ENCODE peak calls at places on chromosomes 4 and X, in four cellular contexts. H is lower leg skin, A is gastrocnemius medialis, W is uterus. Y is an unnamed sample.

GRCh38 chr4:129901205-129901604 is 805.3 kb downstream of the C4orf33 start:
- DNase-seq in H (no peak), A (no peak), W (no peak), Y (no peak)

GRCh38 chr4:185112104-185112503 is 31.0 kb upstream of the SLC25A4 start:
- DNase-seq in H (no peak), A (peak), W (peak), Y (peak)

GRCh38 chrX:130155564-130155963 is 10.1 kb downstream of the AIFM1 start:
- DNase-seq in H (no peak), A (no peak), W (no peak), Y (no peak)

GRCh38 chr4:144962300-144962699 is 135.7 kb downstream of the ANAPC10 start:
- DNase-seq in H (no peak), A (no peak), W (no peak), Y (no peak)

GRCh38 chr4:121449416-121449815 is 68.6 kb upstream of the QRFPR start:
- DNase-seq in A (no peak), W (no peak), H (no peak), Y (no peak)

GRCh38 chr4:65645185-65645584 is 25.1 kb downstream of the EPHA5 start:
- DNase-seq in H (no peak), A (no peak), W (no peak), Y (no peak)

GRCh38 chr4:107843394-107843793 is 18.7 kb downstream of the SGMS2 start:
- DNase-seq in W (no peak), A (no peak), H (no peak), Y (no peak)

GRCh38 chr4:57777871-57778270 is 667.7 kb upstream of the IGFBP7 start:
- DNase-seq in A (no peak), W (no peak), H (no peak), Y (no peak)

GRCh38 chrX:154751669-154752271 is 893 bp upstream of the GAB3 start:
- DNase-seq in W (no peak), H (no peak), A (no peak), Y (no peak)

GRCh38 chr4:72084587-72085011 is 52.8 kb downstream of the NPFFR2 start:
- DNase-seq in W (no peak), A (no peak), H (no peak), Y (no peak)

GRCh38 chr4:71261001-71261400 is 77.8 kb upstream of the SLC4A4 start:
- DNase-seq in A (no peak), W (no peak), H (no peak), Y (no peak)

GRCh38 chrX:120358687-120359086 is 3.2 kb upstream of the ATP1B4 start:
- DNase-seq in W (no peak), A (no peak), H (no peak), Y (peak)

GRCh38 chrX:151985955-151986354 is 11.5 kb upstream of the GABRE start:
- DNase-seq in W (no peak), A (no peak), H (peak), Y (no peak)

GRCh38 chrX:47568656-47569295 is 7.8 kb downstream of the ARAF start:
- DNase-seq in H (no peak), A (no peak), W (no peak), Y (no peak)

GRCh38 chr4:82044141-82044993 is 329.4 kb downstream of the HNRNPD start:
- DNase-seq in A (peak), W (peak), H (peak), Y (no peak)

GRCh38 chr4:119313237-119313636 is 8.7 kb downstream of the FABP2 start:
- DNase-seq in W (no peak), A (no peak), H (no peak), Y (no peak)

GRCh38 chrX:148310402-148311200 is 189.8 kb upstream of the AFF2 start:
- DNase-seq in H (no peak), A (no peak), W (no peak), Y (no peak)

GRCh38 chr4:86816463-86817107 is 32.6 kb downstream of the SLC10A6 start:
- DNase-seq in H (peak), A (peak), W (peak), Y (no peak)

DNA sequence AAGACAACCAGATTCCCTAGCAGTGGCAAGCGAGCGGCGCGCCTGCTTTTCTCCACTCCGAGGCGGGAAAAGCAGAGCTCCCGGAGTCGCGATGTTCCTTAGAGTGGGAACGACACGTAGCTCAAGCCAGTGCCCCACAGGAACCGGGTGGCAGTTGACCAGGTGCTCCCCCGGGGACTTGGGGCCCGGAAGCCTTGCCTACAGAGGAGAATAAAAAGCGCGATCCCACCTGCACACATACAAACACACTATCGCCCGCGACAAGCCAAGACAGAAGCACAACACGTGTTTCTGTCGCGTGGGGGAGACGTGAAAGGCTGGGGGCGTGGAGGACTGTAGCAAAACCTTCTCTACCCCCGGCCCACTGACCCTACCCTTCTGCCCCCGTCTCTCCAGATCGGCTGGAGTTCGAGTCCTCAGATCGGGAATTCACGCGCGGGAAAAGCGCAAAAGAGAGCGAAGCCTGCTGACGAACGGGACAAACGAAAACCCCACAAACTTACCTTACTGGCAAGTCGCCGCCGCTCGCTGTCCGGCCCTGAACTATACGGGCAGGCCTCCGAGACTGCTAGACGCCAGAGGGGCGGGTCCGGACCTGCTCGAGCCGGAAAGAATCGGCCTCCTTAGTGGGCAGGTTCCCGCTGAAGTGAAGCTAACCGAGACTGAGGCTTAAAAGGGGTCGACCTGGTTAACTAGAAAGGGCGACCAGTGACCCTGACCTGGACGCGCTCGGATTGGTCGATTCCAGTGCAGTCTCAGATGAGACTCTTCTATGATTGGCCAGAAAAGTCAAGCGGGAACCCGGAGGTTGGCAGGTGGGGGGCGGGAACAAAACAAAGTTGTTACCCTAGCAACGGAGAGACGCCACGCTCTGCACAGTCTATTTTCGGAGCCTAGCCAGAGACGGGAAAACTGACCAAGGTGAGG is at the start of the genes DNAAF6 and NUP62CL:
- DNase-seq in W (peak), A (no peak), H (no peak), Y (peak)
- TF ChIP-seq POLR2A in W (no peak), A (no peak), H (no peak), Y (no peak)

DNA sequence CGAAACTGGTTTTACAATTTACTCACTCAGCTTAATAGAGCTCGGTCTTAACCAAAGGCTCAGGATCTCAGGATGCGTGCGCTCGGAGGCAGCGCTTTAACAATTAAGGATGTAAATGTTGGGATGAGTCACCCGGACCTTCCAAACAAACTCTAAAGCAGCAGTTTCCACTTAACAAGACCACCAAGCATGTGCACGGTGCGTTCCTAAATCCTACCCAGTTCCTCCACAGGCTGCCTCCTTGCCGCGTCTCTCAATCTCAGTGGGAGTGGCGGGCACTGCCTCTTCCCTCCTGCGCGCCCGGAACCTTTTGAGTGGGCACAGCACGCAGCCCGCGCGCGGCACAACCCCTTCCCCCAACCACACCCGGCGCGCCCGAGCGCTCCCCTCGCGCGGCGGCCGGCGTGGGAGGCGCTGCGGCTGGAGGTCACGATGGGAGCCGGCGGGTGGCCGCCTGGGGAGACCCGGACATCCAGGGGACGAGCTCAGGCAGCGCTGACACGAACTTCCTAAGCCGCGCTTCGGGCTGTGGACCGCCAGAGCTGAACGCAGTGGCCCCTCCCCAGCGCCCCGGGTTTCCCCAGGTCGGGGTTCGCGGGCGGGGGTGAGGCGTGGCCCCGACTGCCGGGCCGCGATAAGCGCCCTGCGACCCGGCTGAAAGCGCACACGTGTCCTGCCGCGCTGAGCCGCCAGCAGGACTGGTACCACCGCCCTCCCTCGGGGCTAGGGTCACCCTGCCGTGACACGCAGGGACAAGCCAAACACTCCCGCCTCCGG is at the start of gene ABCG2:
- DNase-seq in W (peak), A (no peak), H (no peak), Y (no peak)
- TF ChIP-seq POLR2A in W (no peak), A (no peak), H (no peak), Y (peak)

GRCh38 chrX:103063918-103064434 is at the start of gene BEX1:
- DNase-seq in A (no peak), W (peak), H (no peak), Y (no peak)
- TF ChIP-seq POLR2A in A (no peak), W (peak), H (no peak), Y (no peak)

GRCh38 chrX:25013593-25014365 is 2.0 kb downstream of the ARX start:
- DNase-seq in W (no peak), A (no peak), H (no peak), Y (no peak)

GRCh38 chrX:25014366-25014838 is 1.4 kb downstream of the ARX start:
- DNase-seq in A (no peak), W (no peak), H (no peak), Y (no peak)

GRCh38 chrX:25016938-25017598 is 1.3 kb upstream of the ARX start:
- DNase-seq in H (no peak), A (no peak), W (no peak), Y (no peak)

GRCh38 chrX:25016361-25016671 is 551 bp upstream of the ARX start:
- DNase-seq in W (no peak), A (no peak), H (no peak), Y (no peak)

DNA sequence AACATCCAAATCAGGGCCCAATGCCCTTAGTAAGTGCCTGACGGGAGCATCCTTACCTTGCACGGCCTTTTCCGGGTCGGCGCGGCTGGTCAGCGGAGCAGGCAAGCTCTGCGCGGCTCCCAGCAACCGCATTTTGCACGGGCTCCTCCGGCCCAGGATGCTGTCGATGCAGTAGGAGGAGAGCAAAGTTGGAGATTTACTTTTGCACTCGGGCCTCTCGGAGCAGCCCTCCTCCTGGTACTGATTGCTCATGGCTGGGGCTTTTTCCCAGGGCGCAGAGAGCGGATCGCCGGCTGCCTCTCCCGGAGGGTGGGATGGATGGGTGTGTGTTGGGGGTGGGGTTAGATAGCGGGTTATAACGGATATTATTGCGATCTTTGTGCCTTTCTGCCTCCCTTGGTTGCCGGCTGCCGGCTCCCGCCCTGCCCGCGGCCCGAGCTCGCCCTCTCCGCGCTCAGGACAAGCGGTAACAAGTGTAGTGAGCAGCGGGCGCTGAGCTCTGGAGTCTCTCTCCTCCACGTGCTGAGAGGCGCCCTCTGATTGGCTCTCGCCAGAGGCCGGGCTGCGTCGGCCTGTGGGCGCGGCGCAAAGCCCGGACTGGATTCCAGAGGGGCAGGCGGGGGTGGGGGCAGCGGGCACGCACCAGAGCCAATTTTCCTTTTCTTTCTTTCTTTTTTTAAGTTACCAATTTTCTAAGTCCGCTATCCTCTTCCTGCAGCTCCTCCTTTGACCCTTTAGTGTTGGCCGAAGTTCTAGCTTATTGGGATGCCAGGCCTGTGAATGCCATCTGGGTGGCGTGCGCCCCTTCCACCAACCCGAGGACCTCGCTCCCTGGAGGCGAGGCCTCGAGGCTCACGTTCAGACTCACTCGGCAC is at the start of gene ARX:
- DNase-seq in H (no peak), A (peak), W (no peak), Y (no peak)
- TF ChIP-seq POLR2A in H (no peak), A (peak), W (no peak), Y (no peak)

DNA sequence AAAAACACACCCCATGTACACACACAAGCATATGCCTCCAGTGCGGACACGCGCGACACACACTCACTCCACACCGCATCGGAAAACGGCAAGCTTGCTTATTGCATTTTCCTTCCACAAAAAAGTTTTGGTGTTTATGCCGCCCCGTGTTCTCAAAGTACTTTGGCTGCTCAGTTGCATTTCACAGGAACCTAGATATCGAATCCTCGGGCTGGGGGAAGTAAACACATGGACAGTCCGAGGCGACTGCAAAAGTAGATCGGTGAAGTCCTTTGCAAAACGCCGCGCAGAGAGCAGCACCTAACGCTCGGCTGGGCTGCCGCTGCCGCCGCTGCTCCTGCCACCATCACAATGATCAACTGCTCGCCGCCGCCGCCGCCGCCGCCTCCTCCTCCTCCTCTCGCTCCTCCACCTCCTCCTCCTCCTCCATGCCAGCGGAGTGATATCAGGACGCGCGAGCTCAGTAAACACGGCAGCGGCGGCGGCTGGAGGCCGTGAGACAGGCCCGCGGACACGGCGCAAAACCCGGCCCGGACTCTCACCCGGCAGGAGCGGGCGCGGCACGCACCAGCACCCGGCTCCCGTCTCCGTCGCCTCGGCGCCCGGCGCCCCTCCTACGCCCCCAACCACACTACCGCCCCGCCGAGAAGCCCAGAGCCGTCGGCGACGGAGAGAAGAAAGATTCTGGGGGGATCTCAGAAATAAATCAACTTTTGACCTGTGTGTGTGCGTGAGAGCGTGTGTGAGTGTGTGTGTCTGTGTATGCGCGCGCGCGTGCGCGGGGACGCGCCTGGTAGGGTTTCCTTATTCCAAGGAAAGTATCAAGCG is at the start of gene MAML3:
- DNase-seq in W (peak), A (peak), H (peak), Y (peak)
- TF ChIP-seq POLR2A in W (peak), A (peak), H (no peak), Y (no peak)

DNA sequence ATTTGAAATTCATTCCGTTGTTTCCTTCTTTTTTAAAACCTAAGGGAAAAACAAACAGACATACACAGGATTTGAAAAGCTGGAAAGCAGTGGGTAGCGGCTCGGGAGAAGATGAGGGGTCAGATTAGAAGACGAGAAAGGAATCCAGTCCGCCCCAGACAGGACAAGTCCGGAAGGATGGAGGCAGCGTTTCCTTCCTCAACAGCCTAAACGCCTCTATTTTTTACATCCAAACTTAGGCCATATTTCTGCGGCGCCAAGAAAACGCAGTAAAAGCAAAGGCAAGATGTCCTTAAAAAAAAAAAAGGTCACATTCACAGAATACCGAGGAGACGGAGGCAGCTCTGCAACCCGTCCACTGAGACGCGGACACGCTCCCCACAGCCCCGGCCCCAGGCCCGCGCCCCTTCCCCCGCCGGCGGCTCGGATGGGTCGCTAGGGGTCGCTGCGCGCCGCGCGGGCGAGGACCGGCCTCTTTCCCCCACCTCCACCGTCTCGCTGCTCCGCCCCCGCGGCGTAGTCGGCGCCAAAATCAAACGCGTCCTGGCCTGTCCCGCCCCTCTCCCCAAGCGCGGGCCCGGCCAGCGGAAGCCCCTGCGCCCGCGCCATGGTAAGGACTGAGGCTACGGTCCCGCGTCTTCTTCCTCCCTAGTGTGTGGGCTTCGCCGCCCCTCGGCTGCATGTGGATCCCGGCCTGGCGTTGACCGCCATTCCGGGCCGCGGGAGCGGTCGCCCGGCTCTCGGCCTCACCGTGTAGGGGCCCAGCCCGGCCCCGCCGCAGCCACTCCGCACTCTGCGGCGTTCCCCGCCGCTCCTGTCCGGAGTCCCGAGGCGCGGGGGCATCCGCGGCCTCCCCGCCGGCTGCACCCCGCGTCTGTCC is at the start of gene MND1:
- DNase-seq in A (peak), H (peak), W (peak), Y (peak)
- TF ChIP-seq POLR2A in A (no peak), H (no peak), W (no peak), Y (peak)

GRCh38 chr4:98995183-98996055 is at the start of gene METAP1:
- DNase-seq in H (peak), W (peak), A (peak), Y (peak)
- TF ChIP-seq POLR2A in H (no peak), W (peak), A (peak), Y (peak)

GRCh38 chr4:89898304-89898716 is 3.7 kb downstream of the MMRN1 start:
- DNase-seq in H (no peak), W (peak), A (no peak), Y (no peak)
- TF ChIP-seq POLR2A in H (no peak), W (no peak), A (no peak), Y (no peak)

GRCh38 chr4:104491826-104492771 is 2.6 kb downstream of the CXXC4 start:
- DNase-seq in H (no peak), W (no peak), A (no peak), Y (no peak)
- TF ChIP-seq POLR2A in H (no peak), W (no peak), A (no peak), Y (no peak)

GRCh38 chr4:153079824-153080486 is 124.3 kb upstream of the TRIM2 start:
- DNase-seq in H (peak), A (no peak), W (no peak), Y (no peak)
- TF ChIP-seq POLR2A in H (no peak), A (no peak), W (no peak), Y (no peak)

Y was measured in H54.